ENCODE peak calls at places on chromosomes 1 and 21, in five cellular contexts. K is tibial nerve, U is right atrium auricular region, C is left ventricle myocardium inferior, G is cardiac muscle cell. B is an unnamed sample.
A peak's percentile ranks its signal among the peaks of the same experiment; 100 is the strongest.

GRCh38 chr1:203512830-203513578 is 19.1 kb downstream of the OPTC start:
- DNase-seq in K (peak; percentile 65), U (peak; percentile 79), G (no peak), C (no peak), B (peak; percentile 41)

GRCh38 chr1:229318056-229318455 is 24.8 kb downstream of the CCSAP start:
- DNase-seq in G (no peak), K (no peak), C (no peak), U (no peak), B (no peak)

GRCh38 chr1:32703479-32704291 is 1.1 kb upstream of the SYNC start:
- DNase-seq in C (peak; percentile 37), G (no peak), K (peak; percentile 11), U (no peak), B (peak; percentile 53)

GRCh38 chr1:74012583-74012982 is 185.4 kb downstream of the LRRIQ3 start:
- DNase-seq in U (no peak), C (no peak), G (no peak), K (no peak), B (no peak)

GRCh38 chr1:209710837-209711236 is 6.2 kb downstream of the HSD11B1 start:
- DNase-seq in K (no peak), C (no peak), U (no peak), G (no peak), B (no peak)

GRCh38 chr1:227390525-227390924 is 72.2 kb upstream of the CDC42BPA start:
- DNase-seq in C (no peak), K (no peak), G (no peak), U (no peak), B (no peak)

GRCh38 chr1:3551290-3551678 is 60.0 kb downstream of the MEGF6 start:
- DNase-seq in K (no peak), U (no peak), C (no peak), G (no peak), B (peak; percentile 81)

GRCh38 chr21:31926498-31926897 is 53.7 kb downstream of the HUNK start:
- DNase-seq in U (no peak), C (no peak), G (no peak), K (no peak), B (no peak)

DNA sequence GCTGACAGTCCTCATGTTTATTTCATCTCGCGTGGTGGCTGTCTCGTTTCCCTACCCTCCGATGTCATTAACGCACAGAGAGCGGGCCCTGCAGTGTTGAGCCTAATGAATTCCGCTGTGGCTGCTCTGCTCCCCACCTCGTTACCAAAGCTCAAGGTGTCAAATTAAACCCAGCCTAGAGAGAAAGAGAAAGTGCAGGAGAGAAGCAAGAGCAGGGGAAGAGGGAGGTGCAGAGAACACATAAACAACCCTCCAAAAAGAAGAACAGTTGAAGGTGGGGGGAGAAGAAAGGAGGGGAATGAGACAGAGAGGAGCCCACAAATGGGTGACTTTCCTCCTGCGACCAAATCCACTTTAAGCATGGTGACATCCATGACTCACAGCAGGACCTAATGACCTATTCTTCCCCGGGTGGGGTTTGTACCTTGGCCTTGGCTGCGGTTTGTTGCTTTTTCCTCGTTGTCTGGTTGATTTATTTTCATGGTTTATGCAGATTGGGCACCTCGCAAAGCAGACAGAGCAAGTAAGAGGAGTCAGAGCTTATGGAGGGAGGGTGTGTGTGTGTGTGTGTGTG is 92.5 kb downstream of the PBX1 start:
- DNase-seq in U (no peak), C (no peak), K (no peak), G (no peak), B (no peak)
- H3K4me1 ChIP-seq in U (peaks cover 50% of the 10 kb centered on the region), C (peaks cover 50% of the 10 kb centered on the region), K (no peaks in the 10 kb centered on the region), G (peaks cover 33% of the 10 kb centered on the region), B (peaks cover 27% of the 10 kb centered on the region)

GRCh38 chr1:206470692-206471414 is 577 bp downstream of the IKBKE start:
- DNase-seq in K (no peak), U (peak; percentile 70), C (no peak), G (peak; percentile 73), B (no peak)

GRCh38 chr1:206468571-206468970 is 1.7 kb upstream of the IKBKE start:
- DNase-seq in G (no peak), U (no peak), C (no peak), K (no peak), B (no peak)

GRCh38 chr1:206469411-206469932 is 804 bp upstream of the IKBKE start:
- DNase-seq in K (no peak), G (no peak), U (no peak), C (no peak), B (no peak)

GRCh38 chr1:206471415-206471801 is 1.1 kb downstream of the IKBKE start:
- DNase-seq in G (no peak), U (no peak), K (no peak), C (no peak), B (no peak)

GRCh38 chr1:206469933-206470691 is at the start of gene IKBKE:
- DNase-seq in C (no peak), U (peak; percentile 77), G (peak; percentile 67), K (peak; percentile 44), B (no peak)
- H3K4me1 ChIP-seq in C (peaks cover 35% of the 10 kb centered on the region), U (peaks cover 27% of the 10 kb centered on the region), G (peaks cover 40% of the 10 kb centered on the region), K (peaks cover 9% of the 10 kb centered on the region), B (peaks cover 11% of the 10 kb centered on the region)

GRCh38 chr1:117662667-117663066 is 56.8 kb downstream of the TENT5C start:
- DNase-seq in U (no peak), K (no peak), G (no peak), C (no peak), B (no peak)

GRCh38 chr1:117660266-117660973 is 54.6 kb downstream of the TENT5C start:
- DNase-seq in G (no peak), U (no peak), K (no peak), C (no peak), B (no peak)

GRCh38 chr1:117659565-117660264 is 53.9 kb downstream of the TENT5C start:
- DNase-seq in U (no peak), C (no peak), G (no peak), K (no peak), B (no peak)

GRCh38 chr1:117663156-117663902 is 57.5 kb downstream of the TENT5C start:
- DNase-seq in U (no peak), G (no peak), K (no peak), C (no peak), B (no peak)

DNA sequence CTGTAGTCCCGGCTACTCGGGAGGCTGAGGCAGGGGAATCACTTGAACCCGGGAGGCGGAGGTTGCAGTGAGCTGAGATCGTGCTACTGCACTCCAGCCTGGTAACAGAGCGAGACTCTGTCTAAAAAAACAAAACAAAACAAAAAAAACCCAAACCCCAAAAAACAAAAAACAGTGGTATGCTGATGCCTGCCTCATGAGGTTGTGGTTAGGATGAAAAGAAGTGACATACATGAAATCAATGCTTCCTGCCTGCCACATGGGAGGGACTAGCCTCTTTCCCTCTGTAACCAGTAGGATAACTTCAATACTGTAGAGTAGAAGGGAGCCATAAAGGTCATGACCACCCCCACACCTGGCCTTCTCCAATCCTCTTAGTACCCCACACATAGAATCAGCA is 55.2 kb downstream of the TENT5C start:
- DNase-seq in K (no peak), U (no peak), G (no peak), C (no peak), B (no peak)
- H3K4me1 ChIP-seq in K (peaks cover 10% of the 10 kb centered on the region), U (peaks cover 19% of the 10 kb centered on the region), G (no peaks in the 10 kb centered on the region), C (peaks cover 15% of the 10 kb centered on the region), B (peaks cover 3% of the 10 kb centered on the region)

DNA sequence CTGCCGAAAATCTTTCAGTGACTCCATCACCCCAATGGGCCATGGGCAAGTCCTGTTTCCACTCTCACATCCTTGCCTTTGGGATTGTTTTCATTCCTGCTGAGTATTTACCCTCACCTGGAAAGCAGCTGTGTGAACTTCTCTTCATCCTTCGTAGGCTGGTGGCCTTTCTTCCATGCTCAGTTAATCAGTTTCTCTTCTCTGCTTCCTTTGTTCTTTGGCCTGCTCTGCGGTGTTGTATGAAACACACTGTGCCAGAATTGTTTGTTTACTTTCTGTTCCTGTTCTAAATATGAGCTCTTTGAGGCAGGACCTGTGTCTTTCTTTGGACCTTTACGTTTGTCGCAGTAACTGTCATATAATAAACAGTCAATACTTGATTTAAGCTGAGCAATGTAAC is 48.6 kb downstream of the ITSN1 start:
- DNase-seq in K (no peak), C (no peak), U (no peak), G (no peak), B (no peak)
- H3K4me1 ChIP-seq in K (peaks cover 3% of the 10 kb centered on the region), C (peaks cover 58% of the 10 kb centered on the region), U (peaks cover 68% of the 10 kb centered on the region), G (peaks cover 56% of the 10 kb centered on the region), B (peaks cover 13% of the 10 kb centered on the region)

DNA sequence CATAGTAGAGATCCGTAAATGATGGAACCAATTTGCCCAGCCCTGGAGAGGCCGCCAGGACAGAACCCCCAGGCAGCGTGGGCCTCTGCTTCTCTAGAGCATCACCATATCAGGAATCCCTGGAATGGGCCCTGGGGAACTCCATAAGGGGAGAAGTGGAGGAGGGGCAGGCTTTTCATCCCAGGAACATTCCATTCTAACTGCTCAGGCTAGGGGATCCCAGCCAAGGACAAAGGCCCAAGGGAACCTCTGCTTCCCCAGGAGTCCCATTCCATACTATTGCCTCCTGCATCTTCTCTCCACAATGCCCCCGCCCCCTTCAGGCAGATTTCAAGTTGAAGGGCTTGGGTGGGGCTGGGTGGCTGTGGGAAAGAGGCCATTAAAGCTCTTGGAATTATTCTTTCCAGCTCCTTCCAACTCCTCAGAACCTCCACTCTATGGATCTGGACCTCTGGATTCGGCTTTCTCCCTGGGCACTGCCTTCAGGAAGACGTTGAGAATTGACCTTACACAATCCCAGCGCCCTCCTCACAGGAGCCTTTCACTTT is 6.0 kb downstream of the TRNP1 start:
- DNase-seq in U (peak; percentile 76), K (peak; percentile 74), G (peak; percentile 89), C (peak; percentile 78), B (peak; percentile 77)
- H3K4me1 ChIP-seq in U (peaks cover 86% of the 10 kb centered on the region), K (peaks cover 37% of the 10 kb centered on the region), G (peaks cover 36% of the 10 kb centered on the region), C (peaks cover 87% of the 10 kb centered on the region), B (peaks cover 35% of the 10 kb centered on the region)

DNA sequence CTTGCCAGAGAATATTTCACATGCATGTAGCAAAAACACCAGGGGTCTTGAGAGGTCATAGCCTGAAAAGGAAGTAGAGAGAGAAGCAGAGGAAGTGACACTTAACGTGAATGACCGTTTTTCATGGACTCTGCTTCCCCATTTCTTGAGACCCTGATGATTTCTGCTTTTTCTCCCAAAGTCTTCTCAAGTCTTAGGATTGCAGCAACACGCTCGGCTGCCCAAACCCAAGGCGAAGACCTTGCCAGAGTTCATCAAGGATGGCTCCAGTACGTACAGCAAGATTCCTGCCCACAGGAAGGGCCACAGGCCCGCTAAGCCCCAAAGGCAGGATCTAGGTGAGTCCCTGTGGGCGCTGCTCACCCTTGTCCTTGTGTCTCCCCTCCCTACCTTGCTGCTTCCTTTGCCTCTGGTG is 12.8 kb downstream of the THEMIS2 start:
- DNase-seq in G (no peak), C (peak; percentile 30), U (no peak), K (no peak), B (no peak)
- H3K4me1 ChIP-seq in G (no peaks in the 10 kb centered on the region), C (no peaks in the 10 kb centered on the region), U (no peaks in the 10 kb centered on the region), K (peaks cover 19% of the 10 kb centered on the region), B (no peaks in the 10 kb centered on the region)

B was measured in thoracic aorta.